ENCODE peak calls at places on chromosome 13, in ten cellular contexts. K is A549, Z is tibial nerve, L is upper lobe of left lung, N is esophagus muscularis mucosa, H is ovary, J is suprapubic skin, M is K562, A is HepG2, T is stomach. I is an unnamed sample.

GRCh38 chr13:54591540-54591939 is 1562.9 kb downstream of the OLFM4 start:
- DNase-seq in L (no peak), A (no peak), N (no peak), M (no peak), Z (no peak), T (no peak), H (no peak), J (no peak), K (no peak), I (no peak)

GRCh38 chr13:94389544-94390351 is 89.7 kb downstream of the DCT start:
- DNase-seq in T (no peak), H (no peak), J (no peak), M (no peak), A (no peak), L (no peak), Z (no peak), N (no peak), K (no peak), I (no peak)

GRCh38 chr13:25380741-25381324 is 9.1 kb downstream of the ATP8A2 start:
- DNase-seq in T (no peak), M (no peak), H (no peak), Z (no peak), J (no peak), A (no peak), L (no peak), K (no peak), N (no peak), I (no peak)

GRCh38 chr13:37869756-37870488 is at the start of gene TRPC4:
- DNase-seq in M (peak), K (peak), Z (no peak), J (no peak), L (peak), N (no peak), A (peak), H (peak), T (peak), I (peak)

GRCh38 chr13:103272770-103273169 is 206.6 kb upstream of the SLC10A2 start:
- DNase-seq in M (no peak), N (no peak), Z (no peak), H (no peak), L (no peak), K (no peak), J (no peak), A (no peak), T (no peak), I (no peak)

GRCh38 chr13:59879281-59879680 is 284.4 kb downstream of the DIAPH3 start:
- DNase-seq in Z (no peak), T (no peak), M (no peak), J (no peak), H (no peak), N (no peak), L (no peak), K (no peak), A (no peak), I (no peak)

GRCh38 chr13:95552539-95553270 is at the start of gene CLDN10:
- DNase-seq in J (no peak), K (no peak), L (peak), T (no peak), M (peak), N (no peak), A (no peak), Z (no peak), H (no peak), I (no peak)

GRCh38 chr13:20721454-20722357 is 18.2 kb downstream of the IL17D start:
- DNase-seq in J (peak), M (peak), Z (no peak), A (no peak), L (peak), K (no peak), N (no peak), H (peak), T (peak), I (no peak)

GRCh38 chr13:33261426-33262068 is 24.0 kb downstream of the STARD13 start:
- DNase-seq in N (no peak), M (no peak), H (no peak), T (no peak), J (no peak), K (no peak), A (peak), Z (no peak), L (no peak), I (no peak)

GRCh38 chr13:57820924-57821323 is 189.4 kb downstream of the PCDH17 start:
- DNase-seq in H (no peak), J (no peak), A (no peak), T (no peak), N (no peak), L (peak), M (no peak), Z (no peak), K (no peak), I (no peak)

GRCh38 chr13:106521101-106521799 is 14.2 kb downstream of the EFNB2 start:
- DNase-seq in T (no peak), H (no peak), N (no peak), K (no peak), J (no peak), Z (no peak), M (no peak), L (no peak), A (no peak), I (no peak)

GRCh38 chr13:99322297-99323103 is 15.3 kb upstream of the GPR183 start:
- DNase-seq in H (no peak), M (peak), Z (no peak), J (no peak), L (no peak), A (no peak), K (no peak), N (no peak), T (no peak), I (no peak)

GRCh38 chr13:94217370-94217769 is 262.1 kb downstream of the DCT start:
- DNase-seq in H (no peak), J (no peak), Z (no peak), T (no peak), A (no peak), M (no peak), K (no peak), N (no peak), L (no peak), I (no peak)

GRCh38 chr13:51645154-51645650 is 60.9 kb downstream of the WDFY2 start:
- DNase-seq in H (peak), L (no peak), Z (no peak), N (no peak), T (no peak), J (no peak), K (no peak), A (no peak), M (no peak), I (no peak)

GRCh38 chr13:36819064-36819810 is at the start of gene RFXAP:
- DNase-seq in N (peak), L (peak), H (peak), M (peak), K (peak), J (peak), A (peak), T (peak), Z (peak), I (peak)
- TF ChIP-seq POLR2A in N (no peak), L (peak), H (peak), M (peak), K (peak), J (no peak), A (peak), T (no peak), Z (peak), I (no peak)

GRCh38 chr13:41716236-41716635 is 244.7 kb downstream of the VWA8 start:
- DNase-seq in Z (no peak), J (no peak), L (no peak), A (no peak), H (no peak), T (no peak), N (no peak), M (no peak), K (no peak), I (no peak)
- TF ChIP-seq EP300 in Z (no peak), J (no peak), L (no peak), A (no peak), H (no peak), T (no peak), N (no peak), M (no peak), K (no peak), I (no peak)

DNA sequence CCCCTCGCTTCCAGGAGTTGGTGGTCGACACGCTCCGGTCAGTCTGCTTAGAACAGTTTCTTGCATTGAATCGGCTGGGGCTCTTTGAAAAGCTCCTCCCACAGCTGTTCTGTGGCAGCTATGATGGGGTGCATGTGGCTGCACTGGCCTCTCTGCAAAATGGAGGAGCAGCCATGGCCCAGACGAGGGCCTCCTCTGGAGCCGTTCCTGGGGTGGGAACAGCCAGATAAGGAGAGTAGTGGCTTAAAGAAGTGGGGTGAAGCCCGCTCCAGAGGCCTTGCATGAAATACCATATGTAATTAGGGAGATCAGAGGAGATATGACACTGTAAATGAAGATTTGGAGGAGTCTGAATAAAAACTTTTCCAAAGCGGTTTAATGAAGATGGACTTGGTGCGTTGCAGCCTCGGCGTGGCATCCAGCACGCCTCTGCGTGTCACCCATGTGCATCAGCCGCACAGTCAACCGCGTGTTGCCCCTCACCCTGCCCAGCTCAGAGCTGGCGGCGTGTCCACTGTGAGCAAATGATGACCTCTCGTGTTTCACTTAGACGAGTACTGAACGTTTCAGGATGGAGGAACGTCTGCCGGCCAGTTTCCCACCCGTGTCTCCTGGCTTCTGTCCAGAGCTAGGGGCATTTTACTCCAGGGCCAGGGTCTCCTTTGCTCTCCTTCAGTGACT is 199.2 kb downstream of the TEX29 start:
- DNase-seq in A (no peak), L (no peak), M (no peak), Z (no peak), N (no peak), J (no peak), T (no peak), H (no peak), K (no peak), I (no peak)
- TF ChIP-seq POLR2A in A (no peak), L (no peak), M (no peak), Z (no peak), N (no peak), J (no peak), T (no peak), H (no peak), K (no peak), I (no peak)

DNA sequence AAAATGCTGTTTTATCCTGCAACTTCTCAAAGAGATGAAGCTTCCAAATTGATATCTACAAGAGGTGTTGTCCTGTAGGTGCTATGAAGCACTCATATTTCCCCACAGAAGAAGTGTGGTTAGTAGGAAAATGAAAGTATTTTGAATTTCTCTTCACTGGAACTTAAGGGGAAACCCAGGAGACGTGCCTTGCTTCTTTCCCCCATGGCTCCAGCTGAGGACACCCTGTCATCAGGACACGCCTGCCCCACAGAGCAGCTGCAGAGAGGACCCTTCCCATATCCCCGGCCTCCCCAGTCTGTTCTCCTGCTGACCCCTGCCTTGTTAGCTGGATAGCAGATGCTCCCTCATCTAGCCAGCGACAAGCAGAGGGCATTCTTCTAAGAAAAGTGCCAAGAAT is 371.3 kb downstream of the COG6 start:
- DNase-seq in M (no peak), A (no peak), H (no peak), J (no peak), K (no peak), N (no peak), T (no peak), L (no peak), Z (no peak), I (no peak)
- TF ChIP-seq EP300 in M (no peak), A (no peak), H (no peak), J (no peak), K (no peak), N (no peak), T (no peak), L (no peak), Z (no peak), I (no peak)

GRCh38 chr13:90492872-90493271 is 854.6 kb upstream of the MIR17HG start:
- DNase-seq in K (no peak), L (no peak), A (no peak), M (no peak), H (no peak), Z (no peak), J (no peak), T (no peak), N (no peak), I (no peak)

GRCh38 chr13:90498816-90499215 is 848.7 kb upstream of the MIR17HG start:
- DNase-seq in M (no peak), L (no peak), N (no peak), A (no peak), Z (no peak), T (no peak), J (no peak), H (no peak), K (no peak), I (no peak)

GRCh38 chr13:90498096-90498495 is 849.4 kb upstream of the MIR17HG start:
- DNase-seq in Z (no peak), A (no peak), J (no peak), H (no peak), K (no peak), T (no peak), M (no peak), N (no peak), L (no peak), I (no peak)

DNA sequence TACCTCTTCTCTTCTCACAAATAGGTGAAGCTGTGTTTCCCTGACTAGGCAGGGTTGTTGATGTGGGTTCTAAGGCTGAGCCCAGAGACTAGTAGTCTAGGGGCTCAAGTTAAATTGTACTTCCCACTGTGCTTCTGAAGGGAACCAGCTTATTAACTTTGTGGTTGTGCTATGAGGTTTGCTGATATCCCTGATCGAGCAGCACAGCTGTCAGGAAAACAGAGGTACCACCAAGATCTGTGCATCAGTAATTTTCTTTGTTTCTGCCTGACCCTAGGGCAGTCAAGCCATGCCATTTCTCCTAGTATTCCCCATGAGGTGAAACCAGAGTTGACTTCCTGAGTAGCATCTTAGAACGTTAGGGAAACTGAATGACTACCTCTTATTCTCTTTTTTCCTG is 853.8 kb upstream of the MIR17HG start:
- DNase-seq in A (no peak), L (no peak), M (no peak), N (no peak), Z (no peak), T (no peak), K (no peak), H (no peak), J (no peak), I (no peak)
- TF ChIP-seq POLR2A in A (no peak), L (no peak), M (no peak), N (no peak), Z (no peak), T (no peak), K (no peak), H (no peak), J (no peak), I (no peak)

GRCh38 chr13:113917523-113918371 is 53.9 kb upstream of the GAS6 start:
- DNase-seq in J (peak), N (peak), K (no peak), T (peak), Z (no peak), L (no peak), H (no peak), M (no peak), A (no peak), I (no peak)

GRCh38 chr13:113915012-113915763 is 51.3 kb upstream of the GAS6 start:
- DNase-seq in J (no peak), H (no peak), K (no peak), N (peak), Z (no peak), A (no peak), M (no peak), L (no peak), T (peak), I (no peak)

GRCh38 chr13:113915786-113916329 is 52.0 kb upstream of the GAS6 start:
- DNase-seq in K (no peak), A (no peak), J (peak), T (peak), M (no peak), H (no peak), N (peak), L (no peak), Z (no peak), I (no peak)

GRCh38 chr13:113917096-113917495 is 53.2 kb upstream of the GAS6 start:
- DNase-seq in T (peak), M (no peak), A (no peak), N (peak), J (peak), Z (no peak), H (no peak), L (no peak), K (no peak), I (no peak)

GRCh38 chr13:113916330-113916815 is 52.5 kb upstream of the GAS6 start:
- DNase-seq in M (no peak), T (no peak), N (peak), L (no peak), J (peak), H (no peak), Z (no peak), A (no peak), K (no peak), I (no peak)
- TF ChIP-seq EP300 in M (no peak), T (no peak), N (no peak), L (no peak), J (no peak), H (no peak), Z (peak), A (no peak), K (no peak), I (no peak)

GRCh38 chr13:23356368-23356767 is 77.1 kb downstream of the SACS start:
- DNase-seq in H (no peak), A (no peak), T (no peak), Z (no peak), M (no peak), K (no peak), J (no peak), N (no peak), L (no peak), I (no peak)

GRCh38 chr13:23357349-23357748 is 76.2 kb downstream of the SACS start:
- DNase-seq in H (no peak), Z (no peak), T (no peak), A (no peak), J (no peak), N (no peak), M (no peak), K (no peak), L (no peak), I (no peak)

GRCh38 chr13:23350009-23350408 is 83.5 kb downstream of the SACS start:
- DNase-seq in A (no peak), T (no peak), L (no peak), J (no peak), H (no peak), N (no peak), Z (no peak), K (peak), M (no peak), I (no peak)

GRCh38 chr13:23352161-23352560 is 81.3 kb downstream of the SACS start:
- DNase-seq in Z (no peak), M (no peak), N (no peak), L (no peak), K (no peak), T (no peak), A (no peak), J (no peak), H (no peak), I (no peak)

GRCh38 chr13:23354520-23354919 is 79.0 kb downstream of the SACS start:
- DNase-seq in H (no peak), Z (no peak), K (no peak), A (no peak), N (no peak), T (no peak), J (no peak), L (peak), M (no peak), I (no peak)
- TF ChIP-seq POLR2A in H (no peak), Z (no peak), K (no peak), A (no peak), N (no peak), T (no peak), J (no peak), L (no peak), M (no peak), I (no peak)